ENCODE peak calls at places on chromosomes 5 and 9, in seven cellular contexts. A is effector CD8-positive, alpha-beta T cell; S is T1000; N is anterior cingulate cortex; F is HTR-8/SVneo; K is uterus; P is substantia nigra. R is an unnamed sample.

GRCh38 chr9:70553718-70554673 is 139.5 kb upstream of the KLF9 start:
- DNase-seq in A (no peak), S (no peak), N (no peak), F (peak), K (peak), P (no peak), R (no peak)

GRCh38 chr9:136512651-136513066 is 29.8 kb upstream of the SEC16A start:
- DNase-seq in A (peak), S (no peak), N (no peak), F (peak), K (no peak), P (no peak), R (no peak)

GRCh38 chr5:134506054-134507039 is 19.1 kb upstream of the JADE2 start:
- DNase-seq in A (no peak), S (no peak), N (no peak), F (peak), K (peak), P (no peak), R (no peak)

GRCh38 chr5:159105318-159106053 is 5.8 kb upstream of the EBF1 start:
- DNase-seq in A (no peak), S (no peak), N (no peak), F (no peak), K (peak), P (no peak), R (no peak)

GRCh38 chr5:132180134-132180745 is 47.4 kb downstream of the P4HA2 start:
- DNase-seq in A (no peak), S (peak), N (no peak), F (peak), K (no peak), P (no peak), R (peak)

GRCh38 chr9:133506653-133507038 is 18.1 kb downstream of the MYMK start:
- DNase-seq in A (no peak), S (no peak), N (no peak), F (peak), K (peak), P (no peak), R (peak)

GRCh38 chr5:170405822-170406221 is 16.7 kb upstream of the KCNMB1 start:
- DNase-seq in A (no peak), S (no peak), N (no peak), F (no peak), K (no peak), P (no peak), R (no peak)

GRCh38 chr5:58887721-58888409 is 305.0 kb downstream of the RAB3C start:
- DNase-seq in A (no peak), S (no peak), N (no peak), F (no peak), K (peak), P (no peak), R (no peak)

GRCh38 chr5:106637275-106637674 is 1033.5 kb downstream of the EFNA5 start:
- DNase-seq in A (no peak), S (no peak), N (no peak), F (no peak), K (no peak), P (no peak), R (no peak)

GRCh38 chr5:90518666-90519065 is 10.7 kb downstream of the LYSMD3 start:
- DNase-seq in A (no peak), S (no peak), N (no peak), F (no peak), K (no peak), P (no peak), R (no peak)

GRCh38 chr9:135343733-135344522 is 135.7 kb upstream of the PPP1R26 start:
- DNase-seq in A (peak), S (no peak), N (peak), F (peak), K (peak), P (no peak), R (peak)

GRCh38 chr5:122350496-122350895 is 38.5 kb downstream of the SNCAIP start:
- DNase-seq in A (no peak), S (no peak), N (no peak), F (no peak), K (no peak), P (no peak), R (no peak)

GRCh38 chr5:53003144-53003543 is 14.0 kb downstream of the ITGA2 start:
- DNase-seq in A (no peak), S (no peak), N (no peak), F (no peak), K (no peak), P (no peak), R (no peak)

GRCh38 chr9:93575706-93576295 is 583 bp upstream of the PHF2 start:
- DNase-seq in A (peak), S (peak), N (no peak), F (peak), K (peak), P (no peak), R (no peak)

GRCh38 chr5:168683247-168683926 is 104.2 kb upstream of the PANK3 start:
- DNase-seq in A (no peak), S (no peak), N (no peak), F (no peak), K (no peak), P (no peak), R (no peak)

GRCh38 chr5:38615042-38615441 is 58.6 kb upstream of the LIFR start:
- DNase-seq in A (no peak), S (no peak), N (no peak), F (no peak), K (no peak), P (no peak), R (no peak)

GRCh38 chr9:113524460-113524859 is 60.9 kb downstream of the RGS3 start:
- DNase-seq in A (no peak), S (no peak), N (no peak), F (no peak), K (no peak), P (no peak), R (no peak)

GRCh38 chr9:134358026-134358967 is 32.0 kb downstream of the RXRA start:
- DNase-seq in A (no peak), S (peak), N (no peak), F (no peak), K (peak), P (no peak), R (no peak)

GRCh38 chr5:14655146-14655741 is 9.3 kb upstream of the OTULIN start:
- DNase-seq in A (no peak), S (no peak), N (no peak), F (no peak), K (no peak), P (no peak), R (no peak)

GRCh38 chr9:85600675-85601263 is 141.0 kb downstream of the AGTPBP1 start:
- DNase-seq in A (no peak), S (no peak), N (no peak), F (no peak), K (no peak), P (no peak), R (no peak)

GRCh38 chr9:69622664-69623063 is 49.5 kb downstream of the APBA1 start:
- DNase-seq in A (no peak), S (no peak), N (no peak), F (no peak), K (no peak), P (no peak), R (no peak)

GRCh38 chr5:97528941-97529340 is 345.9 kb upstream of the RIOK2 start:
- DNase-seq in A (no peak), S (no peak), N (no peak), F (no peak), K (no peak), P (no peak), R (peak)

GRCh38 chr5:169945831-169946261 is 34.4 kb downstream of the INSYN2B start:
- DNase-seq in A (no peak), S (no peak), N (peak), F (peak), K (no peak), P (peak), R (peak)

GRCh38 chr9:137045294-137046093 is 483 bp downstream of the NPDC1 start:
- DNase-seq in A (no peak), S (no peak), N (no peak), F (no peak), K (no peak), P (no peak), R (no peak)

GRCh38 chr5:132747064-132747692 is at the start of gene CCNI2:
- DNase-seq in A (peak), S (no peak), N (no peak), F (peak), K (no peak), P (no peak), R (no peak)

GRCh38 chr5:161098516-161098915 is 246.5 kb upstream of the ATP10B start:
- DNase-seq in A (no peak), S (no peak), N (no peak), F (no peak), K (no peak), P (no peak), R (no peak)

GRCh38 chr5:122077451-122078115 is 476 bp downstream of the LOX start:
- DNase-seq in A (no peak), S (peak), N (no peak), F (no peak), K (no peak), P (no peak), R (no peak)

GRCh38 chr5:109721741-109722140 is 32.0 kb downstream of the MAN2A1 start:
- DNase-seq in A (no peak), S (no peak), N (no peak), F (no peak), K (no peak), P (no peak), R (no peak)

GRCh38 chr5:10565785-10566506 is 2.1 kb downstream of the ANKRD33B start:
- DNase-seq in A (no peak), S (no peak), N (no peak), F (no peak), K (no peak), P (no peak), R (no peak)

GRCh38 chr5:137206030-137206715 is 293.0 kb downstream of the SPOCK1 start:
- DNase-seq in A (no peak), S (no peak), N (no peak), F (no peak), K (no peak), P (no peak), R (no peak)

GRCh38 chr9:100911273-100911672 is 117.3 kb upstream of the PLPPR1 start:
- DNase-seq in A (no peak), S (no peak), N (no peak), F (no peak), K (no peak), P (no peak), R (no peak)

R was measured in fibroblast of the conjunctiva.